ENCODE peak calls at places on chromosomes 2 and 18, in six cellular contexts. One of them, this sample, is unnamed.

GRCh38 chr2:162914161-162914560 is 75.6 kb upstream of the KCNH7 start:
- DNase-seq in NCI-H2081: no peak
- DNase-seq in heart left ventricle: no peak
- DNase-seq in stimulated activated naive CD4-positive, alpha-beta T cell: no peak
- DNase-seq in DMS153: no peak
- DNase-seq in substantia nigra: no peak
- DNase-seq in this sample: no peak

GRCh38 chr18:34809697-34810096 is 99.6 kb downstream of the DTNA start:
- DNase-seq in NCI-H2081: peak; percentile 40
- DNase-seq in heart left ventricle: peak; percentile 12
- DNase-seq in stimulated activated naive CD4-positive, alpha-beta T cell: no peak
- DNase-seq in DMS153: peak; percentile 4
- DNase-seq in substantia nigra: no peak
- DNase-seq in this sample: peak; percentile 45

GRCh38 chr18:46051731-46052461 is 20.2 kb downstream of the PSTPIP2 start:
- DNase-seq in NCI-H2081: no peak
- DNase-seq in heart left ventricle: no peak
- DNase-seq in stimulated activated naive CD4-positive, alpha-beta T cell: no peak
- DNase-seq in DMS153: no peak
- DNase-seq in substantia nigra: no peak
- DNase-seq in this sample: peak; percentile 80

GRCh38 chr18:10455726-10456453 is 1.5 kb downstream of the APCDD1 start:
- DNase-seq in NCI-H2081: no peak
- DNase-seq in heart left ventricle: no peak
- DNase-seq in stimulated activated naive CD4-positive, alpha-beta T cell: no peak
- DNase-seq in DMS153: no peak
- DNase-seq in substantia nigra: no peak
- DNase-seq in this sample: no peak

GRCh38 chr2:3277050-3277747 is 100.4 kb downstream of the EIPR1 start:
- DNase-seq in NCI-H2081: no peak
- DNase-seq in heart left ventricle: no peak
- DNase-seq in stimulated activated naive CD4-positive, alpha-beta T cell: no peak
- DNase-seq in DMS153: peak; percentile 40
- DNase-seq in substantia nigra: no peak
- DNase-seq in this sample: no peak

GRCh38 chr2:235594041-235594440 is 100.2 kb downstream of the AGAP1 start:
- DNase-seq in NCI-H2081: peak; percentile 78
- DNase-seq in heart left ventricle: no peak
- DNase-seq in stimulated activated naive CD4-positive, alpha-beta T cell: no peak
- DNase-seq in DMS153: peak; percentile 82
- DNase-seq in substantia nigra: no peak
- DNase-seq in this sample: peak; percentile 71

GRCh38 chr2:175807031-175807873 is 194.8 kb downstream of the LNPK start:
- DNase-seq in NCI-H2081: no peak
- DNase-seq in heart left ventricle: no peak
- DNase-seq in stimulated activated naive CD4-positive, alpha-beta T cell: no peak
- DNase-seq in DMS153: no peak
- DNase-seq in substantia nigra: no peak
- DNase-seq in this sample: no peak

GRCh38 chr2:58893645-58894336 is 652.7 kb upstream of the FANCL start:
- DNase-seq in NCI-H2081: no peak
- DNase-seq in heart left ventricle: peak; percentile 6
- DNase-seq in stimulated activated naive CD4-positive, alpha-beta T cell: no peak
- DNase-seq in DMS153: no peak
- DNase-seq in substantia nigra: no peak
- DNase-seq in this sample: no peak

GRCh38 chr2:129909648-129910418 is 69.6 kb upstream of the RAB6C start:
- DNase-seq in NCI-H2081: no peak
- DNase-seq in heart left ventricle: no peak
- DNase-seq in stimulated activated naive CD4-positive, alpha-beta T cell: no peak
- DNase-seq in DMS153: no peak
- DNase-seq in substantia nigra: no peak
- DNase-seq in this sample: no peak

GRCh38 chr2:18473241-18473841 is 87.1 kb downstream of the RDH14 start:
- DNase-seq in NCI-H2081: no peak
- DNase-seq in heart left ventricle: no peak
- DNase-seq in stimulated activated naive CD4-positive, alpha-beta T cell: no peak
- DNase-seq in DMS153: no peak
- DNase-seq in substantia nigra: no peak
- DNase-seq in this sample: peak; percentile 68

GRCh38 chr2:23600336-23600735 is 215.4 kb downstream of the KLHL29 start:
- DNase-seq in NCI-H2081: peak; percentile 79
- DNase-seq in heart left ventricle: no peak
- DNase-seq in stimulated activated naive CD4-positive, alpha-beta T cell: no peak
- DNase-seq in DMS153: peak; percentile 26
- DNase-seq in substantia nigra: no peak
- DNase-seq in this sample: no peak

GRCh38 chr2:241496904-241497877 is 11.2 kb downstream of the STK25 start:
- DNase-seq in NCI-H2081: peak; percentile 23
- DNase-seq in heart left ventricle: no peak
- DNase-seq in stimulated activated naive CD4-positive, alpha-beta T cell: no peak
- DNase-seq in DMS153: peak; percentile 16
- DNase-seq in substantia nigra: no peak
- DNase-seq in this sample: no peak

GRCh38 chr2:204900910-204901309 is 355.6 kb downstream of the PARD3B start:
- DNase-seq in NCI-H2081: no peak
- DNase-seq in heart left ventricle: no peak
- DNase-seq in stimulated activated naive CD4-positive, alpha-beta T cell: no peak
- DNase-seq in DMS153: peak; percentile 57
- DNase-seq in substantia nigra: no peak
- DNase-seq in this sample: peak; percentile 73

GRCh38 chr2:216694201-216694825 is 1.0 kb downstream of the IGFBP5 start:
- DNase-seq in NCI-H2081: peak; percentile 49
- DNase-seq in heart left ventricle: peak; percentile 59
- DNase-seq in stimulated activated naive CD4-positive, alpha-beta T cell: peak; percentile 28
- DNase-seq in DMS153: peak; percentile 36
- DNase-seq in substantia nigra: no peak
- DNase-seq in this sample: peak; percentile 17

GRCh38 chr2:223797811-223798721 is 39.3 kb downstream of the AP1S3 start:
- DNase-seq in NCI-H2081: peak; percentile 39
- DNase-seq in heart left ventricle: no peak
- DNase-seq in stimulated activated naive CD4-positive, alpha-beta T cell: no peak
- DNase-seq in DMS153: peak; percentile 47
- DNase-seq in substantia nigra: no peak
- DNase-seq in this sample: peak; percentile 46

GRCh38 chr2:179355881-179356280 is 91.2 kb upstream of the SESTD1 start:
- DNase-seq in NCI-H2081: no peak
- DNase-seq in heart left ventricle: no peak
- DNase-seq in stimulated activated naive CD4-positive, alpha-beta T cell: no peak
- DNase-seq in DMS153: no peak
- DNase-seq in substantia nigra: no peak
- DNase-seq in this sample: no peak

GRCh38 chr2:158688722-158689121 is 106.4 kb upstream of the DAPL1 start:
- DNase-seq in NCI-H2081: no peak
- DNase-seq in heart left ventricle: no peak
- DNase-seq in stimulated activated naive CD4-positive, alpha-beta T cell: no peak
- DNase-seq in DMS153: no peak
- DNase-seq in substantia nigra: no peak
- DNase-seq in this sample: peak; percentile 87

GRCh38 chr2:137737559-137737958 is 226.7 kb upstream of the HNMT start:
- DNase-seq in NCI-H2081: no peak
- DNase-seq in heart left ventricle: no peak
- DNase-seq in stimulated activated naive CD4-positive, alpha-beta T cell: no peak
- DNase-seq in DMS153: no peak
- DNase-seq in substantia nigra: no peak
- DNase-seq in this sample: no peak

GRCh38 chr2:175619591-175619990 is 382.5 kb downstream of the LNPK start:
- DNase-seq in NCI-H2081: no peak
- DNase-seq in heart left ventricle: no peak
- DNase-seq in stimulated activated naive CD4-positive, alpha-beta T cell: no peak
- DNase-seq in DMS153: no peak
- DNase-seq in substantia nigra: no peak
- DNase-seq in this sample: no peak

GRCh38 chr2:224584768-224585204 is 377 bp downstream of the CUL3 start:
- DNase-seq in NCI-H2081: peak; percentile 20
- DNase-seq in heart left ventricle: peak; percentile 59
- DNase-seq in stimulated activated naive CD4-positive, alpha-beta T cell: peak; percentile 69
- DNase-seq in DMS153: no peak
- DNase-seq in substantia nigra: no peak
- DNase-seq in this sample: no peak